ENCODE peak calls at places on chromosomes 7 and 10, in eight cellular contexts. D is heart right ventricle, Z is stomach, R is heart left ventricle, I is gastrocnemius medialis, O is PC-9, F is body of pancreas, Y is IMR-90. W is an unnamed sample.

GRCh38 chr10:29857843-29858242 is 201.5 kb downstream of the JCAD start:
- DNase-seq in D (no peak), Z (no peak), R (no peak), I (no peak), O (no peak), F (no peak), Y (no peak), W (no peak)

GRCh38 chr7:18210382-18210781 is 182.7 kb upstream of the PRPS1L1 start:
- DNase-seq in D (no peak), Z (no peak), R (no peak), I (no peak), O (no peak), F (no peak), Y (no peak), W (no peak)

GRCh38 chr10:102133373-102134195 is 744 bp downstream of the PPRC1 start:
- DNase-seq in D (peak; percentile 82), Z (peak; percentile 63), R (peak; percentile 85), I (peak; percentile 74), O (peak; percentile 72), F (peak; percentile 82), Y (peak; percentile 70), W (peak; percentile 86)

GRCh38 chr10:127021771-127022170 is 116.5 kb downstream of the DOCK1 start:
- DNase-seq in D (no peak), Z (no peak), R (no peak), I (no peak), O (no peak), F (no peak), Y (no peak), W (no peak)

GRCh38 chr7:40799493-40800406 is 664.9 kb downstream of the SUGCT start:
- DNase-seq in D (no peak), Z (no peak), R (no peak), I (no peak), O (no peak), F (no peak), Y (no peak), W (no peak)

GRCh38 chr10:114821915-114822770 is 563 bp downstream of the FHIP2A start:
- DNase-seq in D (peak; percentile 18), Z (peak; percentile 46), R (peak; percentile 57), I (peak; percentile 20), O (no peak), F (peak; percentile 19), Y (peak; percentile 14), W (peak; percentile 32)

GRCh38 chr7:155296788-155297516 is 726 bp upstream of the INSIG1 start:
- DNase-seq in D (peak; percentile 31), Z (peak; percentile 58), R (peak; percentile 73), I (peak; percentile 45), O (peak; percentile 71), F (peak; percentile 72), Y (peak; percentile 81), W (peak; percentile 75)

GRCh38 chr7:105086850-105087249 is 72.8 kb downstream of the KMT2E start:
- DNase-seq in D (no peak), Z (no peak), R (no peak), I (no peak), O (no peak), F (no peak), Y (no peak), W (no peak)

GRCh38 chr10:35208536-35208935 is 81.9 kb downstream of the CREM start:
- DNase-seq in D (no peak), Z (no peak), R (no peak), I (peak; percentile 64), O (no peak), F (no peak), Y (no peak), W (peak; percentile 66)

GRCh38 chr10:118672766-118673715 is 77.6 kb upstream of the PRLHR start:
- DNase-seq in D (no peak), Z (no peak), R (no peak), I (peak; percentile 31), O (no peak), F (no peak), Y (no peak), W (no peak)

GRCh38 chr7:46678421-46678820 is 757.3 kb upstream of the IGFBP3 start:
- DNase-seq in D (no peak), Z (no peak), R (no peak), I (no peak), O (no peak), F (no peak), Y (no peak), W (no peak)

GRCh38 chr7:23020742-23021401 is 6.9 kb upstream of the HYCC1 start:
- DNase-seq in D (peak; percentile 15), Z (no peak), R (peak; percentile 43), I (peak; percentile 27), O (peak; percentile 94), F (no peak), Y (peak; percentile 88), W (peak; percentile 64)

GRCh38 chr7:1537631-1538412 is 7.3 kb downstream of the MAFK start:
- DNase-seq in D (peak; percentile 97), Z (peak; percentile 81), R (peak; percentile 92), I (peak; percentile 84), O (no peak), F (peak; percentile 94), Y (peak; percentile 97), W (peak; percentile 90)

GRCh38 chr10:79490400-79491081 is 21.8 kb upstream of the EIF5AL1 start:
- DNase-seq in D (peak; percentile 45), Z (no peak), R (peak; percentile 73), I (peak; percentile 44), O (no peak), F (peak; percentile 22), Y (peak; percentile 57), W (peak; percentile 30)

GRCh38 chr7:28296571-28297483 is 115.5 kb upstream of the CREB5 start:
- DNase-seq in D (no peak), Z (no peak), R (peak; percentile 46), I (no peak), O (no peak), F (no peak), Y (peak; percentile 56), W (no peak)

DNA sequence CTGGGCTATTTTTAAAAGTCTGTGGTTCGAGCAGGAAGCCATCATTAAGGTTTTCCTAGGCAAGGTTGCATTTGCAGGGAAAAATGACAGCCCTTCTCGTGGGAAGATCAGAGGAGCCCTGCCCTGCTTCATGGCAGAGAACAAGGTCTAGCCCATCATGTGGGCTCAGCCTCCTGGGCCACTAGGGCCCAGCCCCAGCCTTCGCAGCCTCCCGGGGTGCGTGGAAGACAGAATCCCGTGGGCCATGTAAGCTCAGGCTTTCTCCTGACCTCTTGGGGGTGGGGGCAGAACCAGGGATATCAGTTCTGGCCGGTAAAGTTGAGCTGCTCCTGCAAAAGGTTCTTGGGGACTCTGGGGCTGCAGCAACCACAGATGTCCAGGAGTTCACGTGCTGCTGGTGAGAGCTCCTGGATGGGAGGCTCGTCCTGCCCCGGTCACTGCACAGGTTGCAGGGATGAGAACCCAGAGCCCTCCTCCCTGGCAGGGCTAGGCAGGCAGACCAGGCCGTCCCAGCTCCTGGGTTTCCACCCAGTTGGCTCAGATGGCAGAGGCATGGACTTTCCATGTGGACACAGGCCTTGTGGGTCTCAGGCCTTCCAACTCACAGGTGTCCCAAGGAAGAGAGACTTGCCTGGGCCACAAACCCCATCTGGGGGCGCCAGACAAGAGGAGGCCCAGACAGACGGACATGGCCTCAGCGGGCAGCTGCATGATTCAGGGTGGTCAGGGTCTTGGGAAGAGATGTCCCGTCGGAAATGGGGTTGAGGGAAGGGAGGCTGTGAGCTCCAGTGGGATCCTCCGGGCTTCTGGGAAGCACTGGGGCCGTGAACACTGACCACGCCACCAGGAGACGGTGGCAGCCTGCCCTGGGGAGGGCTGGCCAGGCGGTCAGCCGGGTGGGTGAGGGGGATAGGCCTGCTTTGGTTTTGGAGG is 126.2 kb downstream of the NEURL1 start:
- DNase-seq in D (no peak), Z (no peak), R (no peak), I (no peak), O (no peak), F (no peak), Y (no peak), W (no peak)
- H3K36me3 ChIP-seq in D (peaks cover 61% of the 10 kb centered on the region), Z (peaks cover 80% of the 10 kb centered on the region), R (no peaks in the 10 kb centered on the region), I (no peaks in the 10 kb centered on the region), O (no peaks in the 10 kb centered on the region), F (no peaks in the 10 kb centered on the region), Y (peaks cover 74% of the 10 kb centered on the region), W (peaks cover 35% of the 10 kb centered on the region)

DNA sequence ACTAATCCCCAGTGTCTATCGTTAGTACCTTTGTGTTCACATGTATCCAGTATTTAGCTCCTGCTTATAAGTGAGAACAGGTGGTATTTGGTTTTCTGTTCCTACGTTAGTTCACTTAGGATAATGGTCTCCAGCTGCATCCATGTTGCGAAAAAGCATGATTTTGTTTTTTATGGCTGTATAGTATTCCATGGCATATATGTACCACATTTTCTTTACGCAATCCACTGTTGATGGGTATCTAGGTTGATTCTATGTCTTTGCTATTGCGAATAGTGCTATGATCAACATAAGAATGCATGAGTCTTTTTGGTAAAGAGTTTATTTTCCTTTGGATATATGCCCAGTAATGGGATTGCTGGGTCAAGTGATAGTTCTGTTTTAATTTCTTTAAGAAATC is 59.1 kb downstream of the CH25H start:
- DNase-seq in D (no peak), Z (no peak), R (no peak), I (no peak), O (no peak), F (no peak), Y (no peak), W (no peak)
- TF ChIP-seq CTCF in D (no peak), Z (no peak), R (no peak), I (no peak), O (no peak), F (no peak), Y (no peak), W (no peak)

DNA sequence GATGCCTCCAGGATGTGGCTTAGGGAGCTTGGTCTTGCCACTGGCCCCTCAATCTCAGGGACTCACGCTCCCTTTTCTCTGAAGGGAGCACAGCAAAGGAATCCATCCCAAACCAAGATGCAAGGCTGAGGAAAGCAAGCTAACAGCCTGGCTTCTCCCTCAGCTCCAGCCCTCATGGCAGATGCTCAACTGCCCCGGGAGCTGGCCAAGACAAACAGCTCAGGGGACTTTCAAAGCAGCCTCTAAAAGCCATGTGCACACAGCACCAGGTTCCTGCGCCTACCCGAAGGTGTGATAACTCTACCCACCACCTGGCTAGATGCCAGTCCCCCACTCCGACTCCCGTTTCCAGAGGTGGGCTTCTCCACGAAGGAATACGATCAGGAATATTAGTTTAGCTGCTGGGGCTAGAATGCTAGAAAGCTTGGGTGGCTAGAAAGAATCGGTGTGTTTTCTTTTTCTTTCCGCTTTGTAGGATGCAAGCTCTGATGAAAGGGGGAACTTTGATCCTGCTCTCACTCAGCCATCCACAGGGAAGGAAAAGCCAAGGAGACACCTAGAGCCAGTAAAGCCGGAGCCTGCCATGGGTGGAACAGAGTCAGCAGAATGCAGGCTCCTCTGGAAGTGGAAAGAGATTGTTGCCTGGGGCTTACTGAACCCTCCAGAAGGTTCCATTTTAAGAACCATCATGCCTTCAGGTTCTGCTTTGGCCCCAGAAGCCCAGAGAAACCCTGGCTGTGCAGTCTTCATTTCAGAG is 89.0 kb upstream of the FGFR2 start:
- DNase-seq in D (peak; percentile 12), Z (peak; percentile 57), R (no peak), I (no peak), O (no peak), F (no peak), Y (no peak), W (no peak)
- H3K27me3 ChIP-seq in D (peaks cover 34% of the 10 kb centered on the region), Z (no peaks in the 10 kb centered on the region), R (peaks cover 25% of the 10 kb centered on the region), I (peaks cover 4% of the 10 kb centered on the region), O (peaks cover 93% of the 10 kb centered on the region), F (no peaks in the 10 kb centered on the region), Y (no peaks in the 10 kb centered on the region), W (no peaks in the 10 kb centered on the region)

DNA sequence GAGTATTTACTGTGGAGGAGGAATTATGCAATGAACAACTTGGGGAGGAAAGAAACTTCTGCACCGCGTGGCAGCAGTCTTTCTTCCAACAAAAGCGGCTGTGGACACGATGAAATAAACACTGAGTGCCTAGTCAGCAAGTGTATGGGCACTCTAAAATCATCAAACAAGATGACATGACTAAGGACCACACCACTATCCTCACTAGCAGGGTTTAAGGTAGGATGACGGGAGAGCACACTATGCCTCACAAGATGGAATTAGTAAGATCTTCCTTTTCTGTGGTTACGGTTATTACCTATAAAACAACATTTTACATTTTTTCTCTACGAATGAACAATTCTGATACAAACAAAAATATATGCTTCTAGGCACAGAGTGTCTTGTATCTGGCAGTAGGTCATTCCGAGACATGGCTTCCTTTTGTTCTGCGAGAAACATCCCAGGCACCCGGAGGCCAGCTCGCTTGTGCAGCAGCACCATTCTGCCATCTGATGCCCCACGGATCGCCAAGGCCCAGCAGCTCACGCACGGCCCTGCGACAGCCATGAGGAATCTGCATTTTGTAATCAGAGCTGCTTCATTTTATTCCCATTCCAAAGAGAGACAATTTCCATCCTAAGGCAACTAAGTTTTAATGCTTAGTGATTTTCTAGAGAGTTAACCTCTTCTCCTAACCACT is 54.1 kb upstream of the NCAPG2 start:
- DNase-seq in D (no peak), Z (no peak), R (no peak), I (no peak), O (no peak), F (no peak), Y (no peak), W (no peak)
- H3K36me3 ChIP-seq in D (peaks cover 100% of the 10 kb centered on the region), Z (peaks cover 94% of the 10 kb centered on the region), R (peaks cover 36% of the 10 kb centered on the region), I (peaks cover 89% of the 10 kb centered on the region), O (peaks cover 53% of the 10 kb centered on the region), F (peaks cover 16% of the 10 kb centered on the region), Y (peaks cover 49% of the 10 kb centered on the region), W (peaks cover 96% of the 10 kb centered on the region)

W was measured in psoas muscle.